ENCODE peak calls at places on chromosomes 11 and 22, in six cellular contexts. J is CD8-positive, alpha-beta T cell; V is CD4-positive, CD25-positive, alpha-beta regulatory T cell; U is mesendoderm; O is lower lobe of right lung; R is MM.1S. N is an unnamed sample.
A peak's percentile ranks its signal among the peaks of the same experiment; 100 is the strongest.

GRCh38 chr11:112564228-112564955 is 303.7 kb upstream of the PLET1 start:
- DNase-seq in J (no peak), V (no peak), U (no peak), O (no peak), R (no peak), N (no peak)

GRCh38 chr22:17726561-17727243 is 47.6 kb downstream of the BID start:
- DNase-seq in J (no peak), V (no peak), U (no peak), O (no peak), R (no peak), N (no peak)

GRCh38 chr22:27032121-27032761 is 374.9 kb downstream of the MIAT start:
- DNase-seq in J (no peak), V (no peak), U (peak; percentile 83), O (no peak), R (no peak), N (no peak)

GRCh38 chr11:37442576-37442975 is 844.5 kb upstream of the RAG2 start:
- DNase-seq in J (no peak), V (no peak), U (no peak), O (no peak), R (no peak), N (no peak)

GRCh38 chr11:62392944-62393628 is 25.7 kb upstream of the SCGB1A1 start:
- DNase-seq in J (no peak), V (no peak), U (no peak), O (no peak), R (peak; percentile 62), N (no peak)

GRCh38 chr11:67699521-67699920 is 25.1 kb upstream of the ALDH3B2 start:
- DNase-seq in J (no peak), V (no peak), U (no peak), O (no peak), R (no peak), N (no peak)

GRCh38 chr11:107998761-107999160 is 9.9 kb upstream of the CUL5 start:
- DNase-seq in J (no peak), V (no peak), U (no peak), O (no peak), R (no peak), N (no peak)

GRCh38 chr11:132472411-132473205 is 1059.7 kb downstream of the OPCML start:
- DNase-seq in J (no peak), V (no peak), U (no peak), O (no peak), R (no peak), N (no peak)

GRCh38 chr22:45777852-45778172 is 106.2 kb downstream of the ATXN10 start:
- DNase-seq in J (no peak), V (no peak), U (no peak), O (no peak), R (no peak), N (no peak)

GRCh38 chr22:40218723-40219294 is 41.1 kb downstream of the TNRC6B start:
- DNase-seq in J (peak; percentile 11), V (no peak), U (no peak), O (no peak), R (no peak), N (no peak)

GRCh38 chr22:47627561-47628253 is 865.3 kb downstream of the TBC1D22A start:
- DNase-seq in J (no peak), V (no peak), U (peak; percentile 26), O (no peak), R (no peak), N (no peak)

DNA sequence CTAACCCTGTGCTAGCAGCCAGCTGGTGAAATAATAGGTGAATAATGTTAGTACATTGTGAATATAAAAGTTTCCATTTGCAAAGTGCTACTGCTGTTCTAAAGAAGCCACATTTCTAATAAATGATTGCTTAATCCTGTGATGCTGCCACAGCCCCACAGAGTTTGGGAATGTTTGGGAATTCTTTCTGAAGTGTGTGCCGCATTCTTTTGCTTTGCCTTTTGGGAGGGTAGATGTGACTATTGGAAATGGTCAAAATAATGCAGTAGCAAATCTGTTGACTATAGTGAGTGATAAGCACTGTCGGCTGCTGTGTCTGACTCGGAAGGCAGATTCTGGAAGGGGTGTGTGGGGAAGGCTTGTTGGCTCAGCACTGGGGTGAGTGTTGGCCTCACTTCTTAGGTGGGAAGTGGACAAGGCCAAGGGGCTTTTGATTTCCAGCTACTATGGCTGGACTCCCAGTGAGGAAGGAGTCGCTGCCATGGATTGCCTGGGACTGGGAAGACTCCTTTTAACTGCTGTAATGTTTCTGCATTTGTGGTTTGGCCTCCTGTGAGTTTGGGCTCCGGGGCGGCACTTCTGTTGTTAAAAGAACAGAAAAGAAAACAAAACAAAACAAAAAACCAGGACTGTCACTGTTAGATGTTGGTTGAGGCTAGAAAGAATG is 20.0 kb downstream of the ZBTB16 start:
- DNase-seq in J (no peak), V (no peak), U (no peak), O (no peak), R (no peak), N (no peak)
- H3K4me1 ChIP-seq in J (peaks cover 35% of the 10 kb centered on the region), V (peaks cover 18% of the 10 kb centered on the region), U (peaks cover 18% of the 10 kb centered on the region), O (peaks cover 100% of the 10 kb centered on the region), R (peaks cover 49% of the 10 kb centered on the region), N (no peaks in the 10 kb centered on the region)

GRCh38 chr22:44448271-44448780 is 49.7 kb downstream of the RTL6 start:
- DNase-seq in J (no peak), V (no peak), U (no peak), O (no peak), R (no peak), N (no peak)
- H3K4me3 ChIP-seq in J (no peak overlapping the region), V (no peak overlapping the region), U (no peak overlapping the region), O (no peak overlapping the region), R (no peak overlapping the region), N (no peak overlapping the region)

GRCh38 chr11:1008781-1009180 is 27.7 kb downstream of the MUC6 start:
- DNase-seq in J (no peak), V (no peak), U (no peak), O (no peak), R (no peak), N (no peak)

GRCh38 chr11:1007279-1007678 is 29.2 kb downstream of the MUC6 start:
- DNase-seq in J (no peak), V (no peak), U (no peak), O (no peak), R (no peak), N (no peak)

GRCh38 chr11:1009371-1009770 is 27.1 kb downstream of the MUC6 start:
- DNase-seq in J (no peak), V (no peak), U (no peak), O (no peak), R (no peak), N (no peak)

GRCh38 chr11:1006762-1007161 is 29.8 kb downstream of the MUC6 start:
- DNase-seq in J (no peak), V (no peak), U (no peak), O (no peak), R (no peak), N (no peak)

GRCh38 chr11:1008001-1008400 is 28.5 kb downstream of the MUC6 start:
- DNase-seq in J (no peak), V (no peak), U (no peak), O (no peak), R (no peak), N (no peak)
- H3K4me1 ChIP-seq in J (no peaks in the 10 kb centered on the region), V (no peaks in the 10 kb centered on the region), U (no peaks in the 10 kb centered on the region), O (no peaks in the 10 kb centered on the region), R (no peaks in the 10 kb centered on the region), N (no peaks in the 10 kb centered on the region)

GRCh38 chr11:120329556-120329955 is 4.5 kb downstream of the TLCD5 start:
- DNase-seq in J (no peak), V (no peak), U (no peak), O (no peak), R (no peak), N (no peak)

GRCh38 chr11:120324932-120325810 is at the start of gene TLCD5:
- DNase-seq in J (no peak), V (peak; percentile 21), U (peak; percentile 94), O (peak; percentile 69), R (peak; percentile 21), N (peak; percentile 84)

GRCh38 chr11:120326228-120326627 is 1.1 kb downstream of the TLCD5 start:
- DNase-seq in J (no peak), V (no peak), U (no peak), O (no peak), R (no peak), N (no peak)

GRCh38 chr11:120327311-120327710 is 2.2 kb downstream of the TLCD5 start:
- DNase-seq in J (no peak), V (no peak), U (no peak), O (no peak), R (no peak), N (no peak)

DNA sequence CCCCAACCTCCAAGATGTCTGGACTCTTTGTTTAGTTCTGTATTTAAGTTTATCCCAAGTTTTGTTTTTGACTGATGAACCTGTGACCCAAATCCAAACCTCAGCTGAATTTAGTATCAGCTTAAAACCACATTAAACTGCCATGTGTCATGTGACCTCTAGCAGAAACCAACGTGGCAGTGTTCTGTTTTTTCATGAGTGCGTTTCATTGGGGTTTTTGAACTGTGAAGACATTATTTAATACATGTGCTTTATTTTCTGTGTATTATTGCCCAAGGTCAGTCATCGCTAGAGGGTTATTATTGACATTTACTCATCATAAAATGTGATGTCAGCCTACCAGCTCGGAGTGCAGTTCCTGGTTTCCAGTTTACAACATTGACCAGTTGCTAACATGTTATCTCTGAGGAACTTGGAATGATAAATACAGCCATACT is 1.8 kb downstream of the TLCD5 start:
- DNase-seq in J (no peak), V (no peak), U (no peak), O (no peak), R (peak; percentile 50), N (no peak)
- H3K4me3 ChIP-seq in J (no peak overlapping the region), V (no peak overlapping the region), U (no peak overlapping the region), O (no peak overlapping the region), R (no peak overlapping the region), N (no peak overlapping the region)

GRCh38 chr22:50146440-50147228 is 23.9 kb upstream of the PANX2 start:
- DNase-seq in J (no peak), V (no peak), U (peak; percentile 25), O (peak; percentile 60), R (no peak), N (peak; percentile 28)
- H3K4me1 ChIP-seq in J (no peaks in the 10 kb centered on the region), V (peaks cover 3% of the 10 kb centered on the region), U (no peaks in the 10 kb centered on the region), O (no peaks in the 10 kb centered on the region), R (no peaks in the 10 kb centered on the region), N (no peaks in the 10 kb centered on the region)

GRCh38 chr11:114343493-114343892 is 47.3 kb downstream of the NNMT start:
- DNase-seq in J (no peak), V (no peak), U (no peak), O (no peak), R (no peak), N (no peak)

GRCh38 chr11:114343020-114343419 is 46.8 kb downstream of the NNMT start:
- DNase-seq in J (no peak), V (no peak), U (no peak), O (no peak), R (no peak), N (no peak)

GRCh38 chr11:114342476-114342875 is 46.3 kb downstream of the NNMT start:
- DNase-seq in J (no peak), V (no peak), U (no peak), O (no peak), R (peak; percentile 37), N (no peak)

GRCh38 chr11:114344494-114344893 is 48.3 kb downstream of the NNMT start:
- DNase-seq in J (no peak), V (no peak), U (no peak), O (no peak), R (peak; percentile 64), N (no peak)

GRCh38 chr11:114340311-114341131 is 44.3 kb downstream of the NNMT start:
- DNase-seq in J (peak; percentile 53), V (no peak), U (peak; percentile 88), O (peak; percentile 56), R (peak; percentile 89), N (peak; percentile 39)
- H3K4me3 ChIP-seq in J (peak overlapping the region; percentile 38), V (peak overlapping the region; percentile 61), U (no peak overlapping the region), O (peak overlapping the region; percentile 37), R (peak overlapping the region; percentile 62), N (no peak overlapping the region)

GRCh38 chr11:73189315-73189714 is 28.8 kb upstream of the P2RY2 start:
- DNase-seq in J (no peak), V (no peak), U (no peak), O (peak; percentile 70), R (no peak), N (no peak)
- H3K4me1 ChIP-seq in J (peaks cover 5% of the 10 kb centered on the region), V (no peaks in the 10 kb centered on the region), U (no peaks in the 10 kb centered on the region), O (peaks cover 21% of the 10 kb centered on the region), R (no peaks in the 10 kb centered on the region), N (no peaks in the 10 kb centered on the region)

N was measured in HAP-1.